ENCODE peak calls at places on chromosomes 2 and 18, in five cellular contexts. One of them, this sample, is unnamed. For H3K4me1, the result is how much of the 10 kb centered on the place peaks cover.

GRCh38 chr2:97348265-97348664 is 235.3 kb downstream of the ANKRD36 start:
- DNase-seq in endothelial cell of umbilical vein: no peak
- DNase-seq in thoracic aorta: no peak
- DNase-seq in H1: peak
- DNase-seq in upper lobe of right lung: no peak
- DNase-seq in this sample: no peak

GRCh38 chr2:28567076-28567471 is 71.2 kb downstream of the PLB1 start:
- DNase-seq in endothelial cell of umbilical vein: no peak
- DNase-seq in H1: peak
- DNase-seq in upper lobe of right lung: peak
- DNase-seq in thoracic aorta: no peak
- DNase-seq in this sample: no peak

GRCh38 chr2:26946841-26947784 is 23.3 kb upstream of the MAPRE3 start:
- DNase-seq in thoracic aorta: no peak
- DNase-seq in endothelial cell of umbilical vein: no peak
- DNase-seq in upper lobe of right lung: peak
- DNase-seq in H1: no peak
- DNase-seq in this sample: peak

GRCh38 chr2:232418056-232418455 is 11.4 kb downstream of the ALPG start:
- DNase-seq in upper lobe of right lung: peak
- DNase-seq in endothelial cell of umbilical vein: no peak
- DNase-seq in H1: no peak
- DNase-seq in thoracic aorta: no peak
- DNase-seq in this sample: no peak

GRCh38 chr2:94978917-94979316 is 46.6 kb upstream of the MAL start:
- DNase-seq in H1: no peak
- DNase-seq in thoracic aorta: no peak
- DNase-seq in upper lobe of right lung: no peak
- DNase-seq in endothelial cell of umbilical vein: no peak
- DNase-seq in this sample: no peak

GRCh38 chr18:10453885-10454772 is at the start of gene APCDD1:
- DNase-seq in thoracic aorta: no peak
- DNase-seq in upper lobe of right lung: peak
- DNase-seq in endothelial cell of umbilical vein: no peak
- DNase-seq in H1: peak
- DNase-seq in this sample: peak

GRCh38 chr2:178716394-178716793 is 90.8 kb downstream of the TTN start:
- DNase-seq in upper lobe of right lung: no peak
- DNase-seq in endothelial cell of umbilical vein: no peak
- DNase-seq in thoracic aorta: no peak
- DNase-seq in H1: no peak
- DNase-seq in this sample: no peak

GRCh38 chr2:209721497-209721896 is 50.1 kb upstream of the UNC80 start:
- DNase-seq in endothelial cell of umbilical vein: no peak
- DNase-seq in upper lobe of right lung: no peak
- DNase-seq in thoracic aorta: no peak
- DNase-seq in H1: no peak
- DNase-seq in this sample: no peak

GRCh38 chr2:143830476-143830875 is 689.4 kb downstream of the ZEB2 start:
- DNase-seq in upper lobe of right lung: no peak
- DNase-seq in thoracic aorta: no peak
- DNase-seq in H1: no peak
- DNase-seq in endothelial cell of umbilical vein: no peak
- DNase-seq in this sample: no peak

GRCh38 chr18:54223568-54224241 is 764 bp downstream of the MBD2 start:
- DNase-seq in endothelial cell of umbilical vein: peak
- DNase-seq in upper lobe of right lung: peak
- DNase-seq in H1: peak
- DNase-seq in thoracic aorta: peak
- DNase-seq in this sample: peak

GRCh38 chr18:63534615-63535014 is 7.6 kb upstream of the SERPINB12 start:
- DNase-seq in thoracic aorta: no peak
- DNase-seq in endothelial cell of umbilical vein: no peak
- DNase-seq in H1: no peak
- DNase-seq in upper lobe of right lung: no peak
- DNase-seq in this sample: no peak

GRCh38 chr2:199985625-199986207 is 30.3 kb downstream of the MAIP1 start:
- DNase-seq in upper lobe of right lung: peak
- DNase-seq in H1: peak
- DNase-seq in endothelial cell of umbilical vein: peak
- DNase-seq in thoracic aorta: no peak
- DNase-seq in this sample: no peak

DNA sequence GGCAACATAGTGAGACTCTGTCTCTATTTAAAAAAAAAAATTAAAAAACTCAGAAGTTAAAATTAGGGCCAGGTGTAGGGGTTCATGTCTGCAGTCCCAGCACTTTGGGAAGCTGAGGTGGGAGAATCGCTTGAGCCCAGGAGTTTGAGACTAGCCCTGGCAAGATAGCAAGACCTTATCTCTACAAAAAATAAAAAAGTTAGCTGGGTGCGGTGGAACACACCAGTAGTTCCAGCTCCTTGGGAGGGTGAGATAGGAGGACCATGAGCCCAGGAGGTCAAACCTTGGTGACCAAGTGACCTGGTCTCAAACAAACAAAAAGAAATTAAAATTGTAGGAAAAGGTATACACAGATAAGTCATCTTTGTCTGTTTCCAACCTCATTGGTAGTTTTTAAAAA is 11.3 kb downstream of the TTLL4 start:
- DNase-seq in endothelial cell of umbilical vein: no peak
- DNase-seq in H1: no peak
- DNase-seq in upper lobe of right lung: no peak
- DNase-seq in thoracic aorta: no peak
- DNase-seq in this sample: no peak
- H3K27ac ChIP-seq in endothelial cell of umbilical vein: no peak
- H3K27ac ChIP-seq in H1: no peak
- H3K27ac ChIP-seq in upper lobe of right lung: no peak
- H3K27ac ChIP-seq in thoracic aorta: no peak
- H3K27ac ChIP-seq in this sample: no peak

GRCh38 chr18:48493856-48494255 is 45.0 kb upstream of the CTIF start:
- DNase-seq in thoracic aorta: no peak
- DNase-seq in upper lobe of right lung: no peak
- DNase-seq in H1: no peak
- DNase-seq in endothelial cell of umbilical vein: peak
- DNase-seq in this sample: no peak

GRCh38 chr18:48492880-48493279 is 46.0 kb upstream of the CTIF start:
- DNase-seq in upper lobe of right lung: no peak
- DNase-seq in endothelial cell of umbilical vein: no peak
- DNase-seq in H1: no peak
- DNase-seq in thoracic aorta: no peak
- DNase-seq in this sample: no peak

GRCh38 chr18:48488388-48488850 is 50.4 kb upstream of the CTIF start:
- DNase-seq in H1: no peak
- DNase-seq in thoracic aorta: peak
- DNase-seq in endothelial cell of umbilical vein: peak
- DNase-seq in upper lobe of right lung: peak
- DNase-seq in this sample: peak

GRCh38 chr18:48486762-48487161 is 52.1 kb upstream of the CTIF start:
- DNase-seq in thoracic aorta: no peak
- DNase-seq in endothelial cell of umbilical vein: peak
- DNase-seq in upper lobe of right lung: no peak
- DNase-seq in H1: no peak
- DNase-seq in this sample: no peak

DNA sequence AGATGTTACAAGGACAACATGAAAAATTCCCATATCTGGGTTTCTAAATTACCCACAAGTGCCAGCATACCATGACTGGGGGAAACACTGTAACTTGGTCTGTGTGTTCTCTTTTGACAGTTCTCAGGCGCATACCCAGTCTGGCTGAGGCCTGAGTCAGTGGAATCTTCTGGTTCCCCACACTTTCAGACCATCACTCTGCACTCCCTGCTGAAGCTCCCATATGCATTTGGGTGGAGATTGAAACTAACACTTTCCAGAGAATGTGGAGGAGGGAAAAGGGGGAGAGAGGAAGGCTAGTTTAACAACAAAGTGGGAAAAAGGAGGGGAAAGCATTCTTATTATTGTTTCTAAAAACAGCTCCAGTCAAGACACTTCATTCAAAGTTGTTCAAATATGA is 48.2 kb upstream of the CTIF start:
- DNase-seq in endothelial cell of umbilical vein: no peak
- DNase-seq in H1: no peak
- DNase-seq in upper lobe of right lung: no peak
- DNase-seq in thoracic aorta: no peak
- DNase-seq in this sample: no peak
- H3K4me1 ChIP-seq in endothelial cell of umbilical vein: under half
- H3K4me1 ChIP-seq in H1: under half
- H3K4me1 ChIP-seq in upper lobe of right lung: under half
- H3K4me1 ChIP-seq in thoracic aorta: under half
- H3K4me1 ChIP-seq in this sample: under half

DNA sequence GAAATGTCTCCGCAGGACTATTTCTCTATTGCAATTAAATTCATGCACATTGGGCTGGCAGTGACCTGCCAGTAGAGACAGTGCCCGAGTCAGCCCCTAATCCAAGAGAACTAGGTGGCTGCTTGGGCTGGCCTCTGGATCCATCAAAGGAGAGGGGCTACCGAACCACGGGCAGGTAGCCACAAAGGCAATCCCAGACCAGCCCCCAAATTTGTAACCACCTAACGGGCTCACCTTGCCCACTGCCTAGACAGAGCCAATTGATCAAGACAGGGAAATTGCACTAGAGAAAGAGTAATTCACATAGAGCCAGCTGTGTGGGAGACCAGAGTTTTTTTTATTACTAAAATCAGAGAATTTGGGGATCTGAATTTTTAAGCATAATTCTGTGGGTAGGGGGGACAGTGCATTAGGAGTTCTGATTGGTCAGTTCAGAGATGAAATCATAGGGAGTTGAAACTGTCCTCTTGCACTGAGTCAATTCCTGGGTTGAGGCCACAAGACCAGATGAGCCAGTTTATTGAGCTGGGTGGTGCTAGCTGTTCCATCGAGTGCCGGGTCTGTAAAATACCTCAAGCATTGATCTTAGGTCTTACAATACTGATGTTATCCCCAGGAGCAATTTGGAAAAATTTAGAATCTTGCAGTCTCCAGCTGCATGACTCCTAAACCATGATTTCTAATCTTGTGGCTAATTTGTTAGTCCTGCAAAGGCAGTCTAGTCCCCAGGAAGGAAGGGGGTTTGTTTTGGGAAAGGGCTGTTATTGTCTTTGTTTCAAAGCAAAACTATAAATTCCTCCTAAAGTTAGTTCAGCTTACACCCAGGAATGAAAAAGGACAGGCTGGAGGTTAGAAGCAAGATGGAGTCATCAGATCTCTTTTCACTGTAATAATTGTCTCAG is 260.4 kb upstream of the SP5 start:
- DNase-seq in H1: no peak
- DNase-seq in thoracic aorta: no peak
- DNase-seq in upper lobe of right lung: no peak
- DNase-seq in endothelial cell of umbilical vein: no peak
- DNase-seq in this sample: no peak
- H3K27ac ChIP-seq in H1: no peak
- H3K27ac ChIP-seq in thoracic aorta: no peak
- H3K27ac ChIP-seq in upper lobe of right lung: no peak
- H3K27ac ChIP-seq in endothelial cell of umbilical vein: no peak
- H3K27ac ChIP-seq in this sample: no peak

GRCh38 chr2:114534051-114534727 is 91.7 kb downstream of the DPP10 start:
- DNase-seq in thoracic aorta: no peak
- DNase-seq in H1: no peak
- DNase-seq in upper lobe of right lung: no peak
- DNase-seq in endothelial cell of umbilical vein: no peak
- DNase-seq in this sample: no peak
- H3K4me1 ChIP-seq in thoracic aorta: under half
- H3K4me1 ChIP-seq in H1: under half
- H3K4me1 ChIP-seq in upper lobe of right lung: under half
- H3K4me1 ChIP-seq in endothelial cell of umbilical vein: under half
- H3K4me1 ChIP-seq in this sample: under half

GRCh38 chr2:239189711-239190131 is 211.1 kb downstream of the HDAC4 start:
- DNase-seq in upper lobe of right lung: peak
- DNase-seq in H1: no peak
- DNase-seq in endothelial cell of umbilical vein: no peak
- DNase-seq in thoracic aorta: no peak
- DNase-seq in this sample: no peak

GRCh38 chr2:239192456-239192855 is 208.4 kb downstream of the HDAC4 start:
- DNase-seq in H1: peak
- DNase-seq in endothelial cell of umbilical vein: no peak
- DNase-seq in upper lobe of right lung: peak
- DNase-seq in thoracic aorta: no peak
- DNase-seq in this sample: peak

GRCh38 chr2:239190346-239190745 is 210.5 kb downstream of the HDAC4 start:
- DNase-seq in thoracic aorta: no peak
- DNase-seq in upper lobe of right lung: no peak
- DNase-seq in endothelial cell of umbilical vein: no peak
- DNase-seq in H1: peak
- DNase-seq in this sample: no peak

GRCh38 chr2:239192975-239193374 is 207.8 kb downstream of the HDAC4 start:
- DNase-seq in thoracic aorta: no peak
- DNase-seq in H1: no peak
- DNase-seq in upper lobe of right lung: no peak
- DNase-seq in endothelial cell of umbilical vein: no peak
- DNase-seq in this sample: no peak

GRCh38 chr2:239190921-239191885 is 209.6 kb downstream of the HDAC4 start:
- DNase-seq in endothelial cell of umbilical vein: no peak
- DNase-seq in H1: peak
- DNase-seq in upper lobe of right lung: peak
- DNase-seq in thoracic aorta: no peak
- DNase-seq in this sample: no peak
- H3K27ac ChIP-seq in endothelial cell of umbilical vein: no peak
- H3K27ac ChIP-seq in H1: peak
- H3K27ac ChIP-seq in upper lobe of right lung: no peak
- H3K27ac ChIP-seq in thoracic aorta: no peak
- H3K27ac ChIP-seq in this sample: no peak